ENCODE peak calls at places on chromosomes 1 and 21, in four cellular contexts. One of them, this sample, is unnamed.

GRCh38 chr1:30906631-30907389 is 1.7 kb downstream of the SDC3 start:
- DNase-seq in uterus: no peak
- DNase-seq in IMR-90: no peak
- DNase-seq in K562: no peak
- DNase-seq in this sample: no peak

GRCh38 chr1:80498673-80499072 is 1302.1 kb upstream of the ADGRL2 start:
- DNase-seq in uterus: no peak
- DNase-seq in IMR-90: no peak
- DNase-seq in K562: no peak
- DNase-seq in this sample: no peak

GRCh38 chr1:91856996-91857395 is 29.0 kb downstream of the TGFBR3 start:
- DNase-seq in K562: no peak
- DNase-seq in IMR-90: no peak
- DNase-seq in uterus: no peak
- DNase-seq in this sample: no peak

GRCh38 chr1:14626869-14627607 is 28.6 kb downstream of the KAZN start:
- DNase-seq in IMR-90: peak; percentile 3
- DNase-seq in K562: peak; percentile 13
- DNase-seq in uterus: peak; percentile 32
- DNase-seq in this sample: no peak

GRCh38 chr1:32180186-32181060 is 948 bp downstream of the TXLNA start:
- DNase-seq in uterus: peak; percentile 59
- DNase-seq in K562: peak; percentile 56
- DNase-seq in IMR-90: peak; percentile 59
- DNase-seq in this sample: peak; percentile 71

GRCh38 chr1:39538531-39539251 is 37.9 kb downstream of the PABPC4 start:
- DNase-seq in uterus: no peak
- DNase-seq in K562: no peak
- DNase-seq in IMR-90: no peak
- DNase-seq in this sample: no peak

GRCh38 chr1:184929711-184930202 is 44.6 kb downstream of the NIBAN1 start:
- DNase-seq in K562: peak; percentile 16
- DNase-seq in uterus: no peak
- DNase-seq in IMR-90: no peak
- DNase-seq in this sample: no peak

GRCh38 chr1:105337427-105337826 is 1587.7 kb downstream of the AMY1C start:
- DNase-seq in IMR-90: no peak
- DNase-seq in K562: no peak
- DNase-seq in uterus: no peak
- DNase-seq in this sample: no peak

GRCh38 chr21:45210461-45210983 is 77.2 kb downstream of the POFUT2 start:
- DNase-seq in IMR-90: no peak
- DNase-seq in uterus: no peak
- DNase-seq in K562: no peak
- DNase-seq in this sample: no peak

GRCh38 chr1:204225841-204226745 is 12.3 kb upstream of the GOLT1A start:
- DNase-seq in uterus: no peak
- DNase-seq in K562: no peak
- DNase-seq in IMR-90: peak; percentile 27
- DNase-seq in this sample: no peak

GRCh38 chr1:63920154-63921117 is 146.6 kb downstream of the ROR1 start:
- DNase-seq in K562: peak; percentile 1
- DNase-seq in uterus: no peak
- DNase-seq in IMR-90: peak; percentile 89
- DNase-seq in this sample: no peak

GRCh38 chr1:233440952-233441401 is 113.5 kb downstream of the MAP3K21 start:
- DNase-seq in uterus: no peak
- DNase-seq in IMR-90: peak; percentile 28
- DNase-seq in K562: peak; percentile 79
- DNase-seq in this sample: no peak

GRCh38 chr1:201450721-201451291 is 18.2 kb downstream of the PHLDA3 start:
- DNase-seq in uterus: peak; percentile 84
- DNase-seq in K562: peak; percentile 32
- DNase-seq in IMR-90: peak; percentile 89
- DNase-seq in this sample: peak; percentile 82

GRCh38 chr1:1319646-1319941 is 4.9 kb downstream of the INTS11 start:
- DNase-seq in IMR-90: no peak
- DNase-seq in K562: no peak
- DNase-seq in uterus: no peak
- DNase-seq in this sample: no peak

GRCh38 chr1:197481101-197481500 is 213.0 kb downstream of the CRB1 start:
- DNase-seq in uterus: no peak
- DNase-seq in K562: no peak
- DNase-seq in IMR-90: no peak
- DNase-seq in this sample: peak; percentile 25

GRCh38 chr1:2025491-2025981 is 6.4 kb downstream of the GABRD start:
- DNase-seq in IMR-90: no peak
- DNase-seq in K562: no peak
- DNase-seq in uterus: peak; percentile 47
- DNase-seq in this sample: peak; percentile 71

GRCh38 chr1:160642281-160642644 is 4.6 kb downstream of the SLAMF1 start:
- DNase-seq in K562: no peak
- DNase-seq in IMR-90: no peak
- DNase-seq in uterus: no peak
- DNase-seq in this sample: no peak

GRCh38 chr1:178702141-178702540 is 22.9 kb upstream of the RALGPS2 start:
- DNase-seq in uterus: no peak
- DNase-seq in K562: no peak
- DNase-seq in IMR-90: peak; percentile 71
- DNase-seq in this sample: no peak

GRCh38 chr1:101567582-101568189 is 330.9 kb downstream of the S1PR1 start:
- DNase-seq in K562: peak; percentile 29
- DNase-seq in uterus: no peak
- DNase-seq in IMR-90: peak; percentile 11
- DNase-seq in this sample: peak; percentile 16

GRCh38 chr1:244603498-244603897 is 49.4 kb upstream of the DESI2 start:
- DNase-seq in IMR-90: peak; percentile 58
- DNase-seq in K562: peak; percentile 42
- DNase-seq in uterus: no peak
- DNase-seq in this sample: no peak

GRCh38 chr1:228867951-228868730 is 132.9 kb downstream of the RHOU start:
- DNase-seq in uterus: no peak
- DNase-seq in IMR-90: no peak
- DNase-seq in K562: no peak
- DNase-seq in this sample: no peak

GRCh38 chr1:89529196-89529595 is 4.6 kb downstream of the LRRC8B start:
- DNase-seq in IMR-90: no peak
- DNase-seq in K562: no peak
- DNase-seq in uterus: no peak
- DNase-seq in this sample: no peak

GRCh38 chr1:117122297-117123025 is 912 bp upstream of the TRIM45 start:
- DNase-seq in IMR-90: no peak
- DNase-seq in uterus: no peak
- DNase-seq in K562: no peak
- DNase-seq in this sample: no peak

GRCh38 chr1:153928776-153929432 is 6.1 kb upstream of the GATAD2B start:
- DNase-seq in uterus: peak; percentile 11
- DNase-seq in IMR-90: peak; percentile 59
- DNase-seq in K562: no peak
- DNase-seq in this sample: no peak

GRCh38 chr1:41779350-41779749 is 139.4 kb downstream of the HIVEP3 start:
- DNase-seq in IMR-90: no peak
- DNase-seq in uterus: no peak
- DNase-seq in K562: no peak
- DNase-seq in this sample: no peak
- TF ChIP-seq CTCF in IMR-90: peak; percentile 27
- TF ChIP-seq CTCF in uterus: no peak
- TF ChIP-seq CTCF in K562: no peak
- TF ChIP-seq CTCF in this sample: no peak

DNA sequence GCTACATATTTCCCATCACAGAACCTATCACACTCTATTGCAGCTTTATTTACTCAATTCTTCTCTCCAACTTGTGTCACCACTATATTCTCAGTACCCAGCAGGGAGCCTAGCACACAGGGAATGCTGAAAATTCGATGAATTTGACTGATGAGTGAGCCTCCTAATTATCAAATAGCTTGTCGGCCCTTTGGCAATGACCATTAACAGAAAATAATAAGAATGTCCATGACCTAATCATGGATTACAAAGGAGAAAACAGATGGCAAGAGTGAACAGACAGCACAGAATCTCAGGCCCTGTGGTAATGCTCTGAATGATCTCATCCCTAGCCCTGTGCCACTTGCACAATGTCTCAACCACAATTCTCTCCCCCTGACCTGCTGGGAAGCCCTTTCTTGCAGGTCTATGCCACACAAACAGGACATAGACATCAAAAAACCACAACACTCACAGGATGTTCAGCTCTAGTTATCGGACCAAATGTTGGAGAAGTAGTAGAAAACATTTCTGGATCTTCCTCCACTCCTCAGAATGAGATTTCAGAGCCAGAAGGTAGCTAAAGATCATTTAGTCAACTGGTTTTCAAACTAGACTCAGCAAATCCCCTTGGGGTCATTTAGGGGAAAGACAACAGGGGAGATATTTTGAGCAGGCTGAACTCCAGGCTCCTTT is 68.4 kb downstream of the LUZP1 start:
- DNase-seq in uterus: no peak
- DNase-seq in IMR-90: peak; percentile 96
- DNase-seq in K562: no peak
- DNase-seq in this sample: no peak
- TF ChIP-seq POLR2A in uterus: no peak
- TF ChIP-seq POLR2A in IMR-90: no peak
- TF ChIP-seq POLR2A in K562: no peak
- TF ChIP-seq POLR2A in this sample: no peak

GRCh38 chr1:183607322-183607980 is 17.2 kb upstream of the NCF2 start:
- DNase-seq in uterus: no peak
- DNase-seq in K562: no peak
- DNase-seq in IMR-90: no peak
- DNase-seq in this sample: no peak
- H3K4me1 ChIP-seq in uterus: peaks cover 8% of the 10 kb centered on the region
- H3K4me1 ChIP-seq in K562: peaks cover 7% of the 10 kb centered on the region
- H3K4me1 ChIP-seq in IMR-90: peaks cover 23% of the 10 kb centered on the region
- H3K4me1 ChIP-seq in this sample: peaks cover 31% of the 10 kb centered on the region

GRCh38 chr1:6785721-6786505 is 659 bp downstream of the CAMTA1 start:
- DNase-seq in IMR-90: peak; percentile 15
- DNase-seq in uterus: peak; percentile 56
- DNase-seq in K562: peak; percentile 58
- DNase-seq in this sample: peak; percentile 63
- TF ChIP-seq CTCF in IMR-90: peak; percentile 26
- TF ChIP-seq CTCF in uterus: no peak
- TF ChIP-seq CTCF in K562: peak; percentile 27
- TF ChIP-seq CTCF in this sample: no peak

DNA sequence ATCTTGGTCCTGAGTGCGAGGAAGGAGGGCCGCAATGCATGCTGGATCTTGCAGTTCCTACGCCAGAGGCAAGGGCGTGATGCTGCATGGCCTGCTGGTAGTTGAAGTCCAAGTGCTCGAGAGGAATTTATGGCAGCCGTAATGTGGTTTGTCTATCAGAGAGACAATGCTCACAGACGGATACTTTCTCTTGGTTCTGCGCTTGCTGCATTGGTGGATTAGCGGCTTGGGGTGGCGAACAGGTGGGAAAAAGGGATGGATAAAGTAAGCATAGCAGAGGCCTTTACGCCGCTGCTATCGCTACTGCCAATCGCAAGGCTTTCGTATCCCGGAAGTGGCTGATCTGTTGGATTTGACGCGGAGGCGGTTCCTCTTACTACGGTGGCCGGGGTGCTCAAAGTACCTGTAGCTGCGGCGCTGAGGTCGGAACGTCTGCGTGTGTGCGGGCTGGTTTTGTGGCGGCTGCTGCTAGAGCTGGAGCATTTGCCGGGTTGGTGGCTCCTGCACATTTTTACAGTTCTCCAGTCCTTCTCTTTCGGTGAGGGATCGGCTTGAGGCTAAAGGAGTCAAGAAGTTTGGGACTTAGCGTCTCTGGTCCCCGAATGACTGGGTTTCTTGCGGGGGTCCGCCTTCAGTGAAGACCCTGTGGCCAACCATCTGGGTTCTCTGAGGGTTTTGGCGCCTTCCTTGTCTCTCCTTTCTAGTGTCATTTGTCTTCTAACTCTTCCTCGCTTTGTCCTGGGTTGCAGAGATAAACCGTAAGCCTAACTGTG is at the start of gene ATG4C:
- DNase-seq in uterus: peak; percentile 92
- DNase-seq in IMR-90: peak; percentile 97
- DNase-seq in K562: peak; percentile 97
- DNase-seq in this sample: peak; percentile 96
- TF ChIP-seq POLR2A in uterus: peak; percentile 4
- TF ChIP-seq POLR2A in IMR-90: no peak
- TF ChIP-seq POLR2A in K562: peak; percentile 94
- TF ChIP-seq POLR2A in this sample: no peak

This sample was measured in heart left ventricle.